ENCODE peak calls at places on chromosomes 5 and 9, in ten cellular contexts. One of them, this sample, is unnamed.

GRCh38 chr9:127754099-127754760 is 19.1 kb upstream of the TOR2A start:
- DNase-seq in NCI-H1092: no peak
- DNase-seq in AG10803: no peak
- DNase-seq in activated T-cell treated with anti-CD3 and anti-CD28 coated beads, Interleukin-2, amount 50 U/mL, for 48 hours: no peak
- DNase-seq in activated CD4-positive, alpha-beta T cell treated with anti-CD3 and anti-CD28 coated beads for 24 hours: no peak
- DNase-seq in stimulated activated CD4-positive, alpha-beta T cell treated with anti-CD3 and anti-CD28 coated beads, Interleukin-1b, Interleukin-23, amount 100 ng/mL, for 1 hour: no peak
- DNase-seq in lung microvascular endothelial cell: no peak
- DNase-seq in fibroblast of the conjunctiva: no peak
- DNase-seq in naive thymus-derived CD4-positive, alpha-beta T cell: no peak
- DNase-seq in hepatocyte: no peak
- DNase-seq in this sample: no peak

GRCh38 chr5:167898361-167899042 is 392.9 kb upstream of the WWC1 start:
- DNase-seq in NCI-H1092: no peak
- DNase-seq in AG10803: peak
- DNase-seq in activated T-cell treated with anti-CD3 and anti-CD28 coated beads, Interleukin-2, amount 50 U/mL, for 48 hours: no peak
- DNase-seq in activated CD4-positive, alpha-beta T cell treated with anti-CD3 and anti-CD28 coated beads for 24 hours: no peak
- DNase-seq in stimulated activated CD4-positive, alpha-beta T cell treated with anti-CD3 and anti-CD28 coated beads, Interleukin-1b, Interleukin-23, amount 100 ng/mL, for 1 hour: no peak
- DNase-seq in lung microvascular endothelial cell: no peak
- DNase-seq in fibroblast of the conjunctiva: no peak
- DNase-seq in naive thymus-derived CD4-positive, alpha-beta T cell: no peak
- DNase-seq in hepatocyte: no peak
- DNase-seq in this sample: no peak

GRCh38 chr5:142590451-142591240 is 95.2 kb downstream of the FGF1 start:
- DNase-seq in NCI-H1092: no peak
- DNase-seq in AG10803: peak
- DNase-seq in activated T-cell treated with anti-CD3 and anti-CD28 coated beads, Interleukin-2, amount 50 U/mL, for 48 hours: no peak
- DNase-seq in activated CD4-positive, alpha-beta T cell treated with anti-CD3 and anti-CD28 coated beads for 24 hours: no peak
- DNase-seq in stimulated activated CD4-positive, alpha-beta T cell treated with anti-CD3 and anti-CD28 coated beads, Interleukin-1b, Interleukin-23, amount 100 ng/mL, for 1 hour: no peak
- DNase-seq in lung microvascular endothelial cell: no peak
- DNase-seq in fibroblast of the conjunctiva: peak
- DNase-seq in naive thymus-derived CD4-positive, alpha-beta T cell: no peak
- DNase-seq in hepatocyte: peak
- DNase-seq in this sample: no peak

GRCh38 chr9:33187519-33188218 is 20.5 kb upstream of the B4GALT1 start:
- DNase-seq in NCI-H1092: peak
- DNase-seq in AG10803: peak
- DNase-seq in activated T-cell treated with anti-CD3 and anti-CD28 coated beads, Interleukin-2, amount 50 U/mL, for 48 hours: no peak
- DNase-seq in activated CD4-positive, alpha-beta T cell treated with anti-CD3 and anti-CD28 coated beads for 24 hours: no peak
- DNase-seq in stimulated activated CD4-positive, alpha-beta T cell treated with anti-CD3 and anti-CD28 coated beads, Interleukin-1b, Interleukin-23, amount 100 ng/mL, for 1 hour: no peak
- DNase-seq in lung microvascular endothelial cell: no peak
- DNase-seq in fibroblast of the conjunctiva: peak
- DNase-seq in naive thymus-derived CD4-positive, alpha-beta T cell: no peak
- DNase-seq in hepatocyte: peak
- DNase-seq in this sample: no peak

GRCh38 chr9:37908698-37909186 is 4.8 kb upstream of the SLC25A51 start:
- DNase-seq in NCI-H1092: no peak
- DNase-seq in AG10803: peak
- DNase-seq in activated T-cell treated with anti-CD3 and anti-CD28 coated beads, Interleukin-2, amount 50 U/mL, for 48 hours: peak
- DNase-seq in activated CD4-positive, alpha-beta T cell treated with anti-CD3 and anti-CD28 coated beads for 24 hours: no peak
- DNase-seq in stimulated activated CD4-positive, alpha-beta T cell treated with anti-CD3 and anti-CD28 coated beads, Interleukin-1b, Interleukin-23, amount 100 ng/mL, for 1 hour: no peak
- DNase-seq in lung microvascular endothelial cell: no peak
- DNase-seq in fibroblast of the conjunctiva: no peak
- DNase-seq in naive thymus-derived CD4-positive, alpha-beta T cell: no peak
- DNase-seq in hepatocyte: peak
- DNase-seq in this sample: peak

GRCh38 chr5:123460296-123460729 is 37.1 kb upstream of the CEP120 start:
- DNase-seq in NCI-H1092: no peak
- DNase-seq in AG10803: no peak
- DNase-seq in activated T-cell treated with anti-CD3 and anti-CD28 coated beads, Interleukin-2, amount 50 U/mL, for 48 hours: no peak
- DNase-seq in activated CD4-positive, alpha-beta T cell treated with anti-CD3 and anti-CD28 coated beads for 24 hours: peak
- DNase-seq in stimulated activated CD4-positive, alpha-beta T cell treated with anti-CD3 and anti-CD28 coated beads, Interleukin-1b, Interleukin-23, amount 100 ng/mL, for 1 hour: no peak
- DNase-seq in lung microvascular endothelial cell: no peak
- DNase-seq in fibroblast of the conjunctiva: no peak
- DNase-seq in naive thymus-derived CD4-positive, alpha-beta T cell: peak
- DNase-seq in hepatocyte: peak
- DNase-seq in this sample: no peak

GRCh38 chr5:154205441-154206117 is 15.0 kb downstream of the GALNT10 start:
- DNase-seq in NCI-H1092: no peak
- DNase-seq in AG10803: no peak
- DNase-seq in activated T-cell treated with anti-CD3 and anti-CD28 coated beads, Interleukin-2, amount 50 U/mL, for 48 hours: no peak
- DNase-seq in activated CD4-positive, alpha-beta T cell treated with anti-CD3 and anti-CD28 coated beads for 24 hours: no peak
- DNase-seq in stimulated activated CD4-positive, alpha-beta T cell treated with anti-CD3 and anti-CD28 coated beads, Interleukin-1b, Interleukin-23, amount 100 ng/mL, for 1 hour: no peak
- DNase-seq in lung microvascular endothelial cell: no peak
- DNase-seq in fibroblast of the conjunctiva: no peak
- DNase-seq in naive thymus-derived CD4-positive, alpha-beta T cell: no peak
- DNase-seq in hepatocyte: no peak
- DNase-seq in this sample: no peak

GRCh38 chr5:59873113-59873512 is 20.4 kb downstream of the PDE4D start:
- DNase-seq in NCI-H1092: no peak
- DNase-seq in AG10803: peak
- DNase-seq in activated T-cell treated with anti-CD3 and anti-CD28 coated beads, Interleukin-2, amount 50 U/mL, for 48 hours: no peak
- DNase-seq in activated CD4-positive, alpha-beta T cell treated with anti-CD3 and anti-CD28 coated beads for 24 hours: no peak
- DNase-seq in stimulated activated CD4-positive, alpha-beta T cell treated with anti-CD3 and anti-CD28 coated beads, Interleukin-1b, Interleukin-23, amount 100 ng/mL, for 1 hour: no peak
- DNase-seq in lung microvascular endothelial cell: no peak
- DNase-seq in fibroblast of the conjunctiva: peak
- DNase-seq in naive thymus-derived CD4-positive, alpha-beta T cell: no peak
- DNase-seq in hepatocyte: no peak
- DNase-seq in this sample: no peak

GRCh38 chr5:140245354-140245753 is 57.5 kb downstream of the PFDN1 start:
- DNase-seq in NCI-H1092: no peak
- DNase-seq in AG10803: no peak
- DNase-seq in activated T-cell treated with anti-CD3 and anti-CD28 coated beads, Interleukin-2, amount 50 U/mL, for 48 hours: no peak
- DNase-seq in activated CD4-positive, alpha-beta T cell treated with anti-CD3 and anti-CD28 coated beads for 24 hours: no peak
- DNase-seq in stimulated activated CD4-positive, alpha-beta T cell treated with anti-CD3 and anti-CD28 coated beads, Interleukin-1b, Interleukin-23, amount 100 ng/mL, for 1 hour: no peak
- DNase-seq in lung microvascular endothelial cell: no peak
- DNase-seq in fibroblast of the conjunctiva: no peak
- DNase-seq in naive thymus-derived CD4-positive, alpha-beta T cell: no peak
- DNase-seq in hepatocyte: no peak
- DNase-seq in this sample: no peak

GRCh38 chr5:79258801-79259200 is 22.9 kb downstream of the JMY start:
- DNase-seq in NCI-H1092: no peak
- DNase-seq in AG10803: no peak
- DNase-seq in activated T-cell treated with anti-CD3 and anti-CD28 coated beads, Interleukin-2, amount 50 U/mL, for 48 hours: no peak
- DNase-seq in activated CD4-positive, alpha-beta T cell treated with anti-CD3 and anti-CD28 coated beads for 24 hours: no peak
- DNase-seq in stimulated activated CD4-positive, alpha-beta T cell treated with anti-CD3 and anti-CD28 coated beads, Interleukin-1b, Interleukin-23, amount 100 ng/mL, for 1 hour: no peak
- DNase-seq in lung microvascular endothelial cell: no peak
- DNase-seq in fibroblast of the conjunctiva: no peak
- DNase-seq in naive thymus-derived CD4-positive, alpha-beta T cell: no peak
- DNase-seq in hepatocyte: no peak
- DNase-seq in this sample: no peak

GRCh38 chr5:112929336-112930081 is 7.5 kb upstream of the REEP5 start:
- DNase-seq in NCI-H1092: no peak
- DNase-seq in AG10803: no peak
- DNase-seq in activated T-cell treated with anti-CD3 and anti-CD28 coated beads, Interleukin-2, amount 50 U/mL, for 48 hours: no peak
- DNase-seq in activated CD4-positive, alpha-beta T cell treated with anti-CD3 and anti-CD28 coated beads for 24 hours: no peak
- DNase-seq in stimulated activated CD4-positive, alpha-beta T cell treated with anti-CD3 and anti-CD28 coated beads, Interleukin-1b, Interleukin-23, amount 100 ng/mL, for 1 hour: no peak
- DNase-seq in lung microvascular endothelial cell: no peak
- DNase-seq in fibroblast of the conjunctiva: no peak
- DNase-seq in naive thymus-derived CD4-positive, alpha-beta T cell: no peak
- DNase-seq in hepatocyte: no peak
- DNase-seq in this sample: no peak

GRCh38 chr5:91418158-91418557 is 35.0 kb upstream of the ARRDC3 start:
- DNase-seq in NCI-H1092: no peak
- DNase-seq in AG10803: no peak
- DNase-seq in activated T-cell treated with anti-CD3 and anti-CD28 coated beads, Interleukin-2, amount 50 U/mL, for 48 hours: no peak
- DNase-seq in activated CD4-positive, alpha-beta T cell treated with anti-CD3 and anti-CD28 coated beads for 24 hours: no peak
- DNase-seq in stimulated activated CD4-positive, alpha-beta T cell treated with anti-CD3 and anti-CD28 coated beads, Interleukin-1b, Interleukin-23, amount 100 ng/mL, for 1 hour: no peak
- DNase-seq in lung microvascular endothelial cell: no peak
- DNase-seq in fibroblast of the conjunctiva: no peak
- DNase-seq in naive thymus-derived CD4-positive, alpha-beta T cell: no peak
- DNase-seq in hepatocyte: no peak
- DNase-seq in this sample: no peak

GRCh38 chr5:111954516-111955337 is 197.7 kb upstream of the NREP start:
- DNase-seq in NCI-H1092: no peak
- DNase-seq in AG10803: peak
- DNase-seq in activated T-cell treated with anti-CD3 and anti-CD28 coated beads, Interleukin-2, amount 50 U/mL, for 48 hours: no peak
- DNase-seq in activated CD4-positive, alpha-beta T cell treated with anti-CD3 and anti-CD28 coated beads for 24 hours: no peak
- DNase-seq in stimulated activated CD4-positive, alpha-beta T cell treated with anti-CD3 and anti-CD28 coated beads, Interleukin-1b, Interleukin-23, amount 100 ng/mL, for 1 hour: no peak
- DNase-seq in lung microvascular endothelial cell: no peak
- DNase-seq in fibroblast of the conjunctiva: no peak
- DNase-seq in naive thymus-derived CD4-positive, alpha-beta T cell: no peak
- DNase-seq in hepatocyte: no peak
- DNase-seq in this sample: no peak

GRCh38 chr9:92644278-92644677 is 25.7 kb downstream of the IPPK start:
- DNase-seq in NCI-H1092: no peak
- DNase-seq in AG10803: no peak
- DNase-seq in activated T-cell treated with anti-CD3 and anti-CD28 coated beads, Interleukin-2, amount 50 U/mL, for 48 hours: no peak
- DNase-seq in activated CD4-positive, alpha-beta T cell treated with anti-CD3 and anti-CD28 coated beads for 24 hours: no peak
- DNase-seq in stimulated activated CD4-positive, alpha-beta T cell treated with anti-CD3 and anti-CD28 coated beads, Interleukin-1b, Interleukin-23, amount 100 ng/mL, for 1 hour: no peak
- DNase-seq in lung microvascular endothelial cell: no peak
- DNase-seq in fibroblast of the conjunctiva: no peak
- DNase-seq in naive thymus-derived CD4-positive, alpha-beta T cell: no peak
- DNase-seq in hepatocyte: no peak
- DNase-seq in this sample: no peak

This sample was measured in SIG-M5.